ENCODE peak calls at places on chromosome 5, in six cellular contexts. E, Y, A, V, X and C are unnamed samples.

GRCh38 chr5:145941096-145941676 is 4.8 kb downstream of the SH3RF2 start:
- DNase-seq in V (no peak), A (no peak), Y (no peak), X (no peak), E (no peak), C (no peak)

GRCh38 chr5:84218546-84218945 is 166.1 kb downstream of the EDIL3 start:
- DNase-seq in Y (no peak), V (no peak), A (no peak), E (no peak), X (no peak), C (no peak)

GRCh38 chr5:169576181-169576598 is 7.4 kb upstream of the SPDL1 start:
- DNase-seq in X (no peak), E (no peak), Y (peak; percentile 87), A (no peak), V (peak; percentile 56), C (no peak)

GRCh38 chr5:53087596-53087995 is 22.0 kb downstream of the MOCS2 start:
- DNase-seq in V (no peak), X (no peak), Y (no peak), E (no peak), A (no peak), C (no peak)

GRCh38 chr5:156359452-156359851 is 32.5 kb downstream of the SGCD start:
- DNase-seq in V (no peak), E (no peak), X (no peak), Y (peak; percentile 70), A (no peak), C (no peak)

GRCh38 chr5:65696892-65697291 is 25.0 kb downstream of the SGTB start:
- DNase-seq in V (no peak), A (no peak), X (no peak), Y (peak; percentile 6), E (no peak), C (no peak)

GRCh38 chr5:138702166-138702826 is 50.9 kb upstream of the CTNNA1 start:
- DNase-seq in V (no peak), E (no peak), Y (peak; percentile 37), A (no peak), X (no peak), C (no peak)

GRCh38 chr5:72355706-72356299 is 35.6 kb downstream of the PTCD2 start:
- DNase-seq in A (peak; percentile 61), Y (peak; percentile 35), X (no peak), E (no peak), V (no peak), C (peak; percentile 29)

GRCh38 chr5:10801931-10802674 is 41.1 kb upstream of the DAP start:
- DNase-seq in A (peak; percentile 62), Y (peak; percentile 19), V (no peak), X (no peak), E (no peak), C (no peak)

GRCh38 chr5:74016373-74016772 is 390.4 kb downstream of the ARHGEF28 start:
- DNase-seq in V (no peak), A (no peak), E (no peak), Y (no peak), X (no peak), C (no peak)

GRCh38 chr5:170226661-170227060 is 6.1 kb upstream of the C5orf58 start:
- DNase-seq in A (no peak), E (no peak), X (no peak), Y (no peak), V (peak; percentile 36), C (no peak)

GRCh38 chr5:71767661-71768060 is 48.6 kb downstream of the CARTPT start:
- DNase-seq in X (no peak), E (no peak), A (no peak), Y (no peak), V (no peak), C (no peak)

GRCh38 chr5:90740244-90740799 is 181.7 kb downstream of the ADGRV1 start:
- DNase-seq in V (no peak), Y (no peak), A (no peak), X (no peak), E (no peak), C (no peak)

GRCh38 chr5:157459715-157460599 is at the start of gene NIPAL4:
- DNase-seq in E (peak; percentile 12), X (no peak), Y (no peak), V (no peak), A (peak; percentile 55), C (no peak)

GRCh38 chr5:3963662-3964061 is 368.0 kb downstream of the IRX1 start:
- DNase-seq in Y (no peak), V (no peak), X (no peak), A (no peak), E (no peak), C (no peak)

GRCh38 chr5:123582570-123583293 is 70.8 kb downstream of the CSNK1G3 start:
- DNase-seq in V (no peak), A (peak; percentile 8), Y (no peak), E (no peak), X (no peak), C (no peak)

GRCh38 chr5:71778678-71779276 is 59.7 kb downstream of the CARTPT start:
- DNase-seq in A (peak; percentile 61), V (no peak), X (no peak), Y (peak; percentile 52), E (no peak), C (no peak)

GRCh38 chr5:173108914-173109313 is 35.4 kb upstream of the BNIP1 start:
- DNase-seq in V (no peak), E (no peak), Y (no peak), X (no peak), A (no peak), C (no peak)

GRCh38 chr5:172531704-172532026 is 77.3 kb upstream of the SH3PXD2B start:
- DNase-seq in A (no peak), Y (no peak), E (no peak), X (no peak), V (no peak), C (no peak)

GRCh38 chr5:115386657-115387056 is 90.2 kb upstream of the CCDC112 start:
- DNase-seq in Y (no peak), V (no peak), X (no peak), A (no peak), E (no peak), C (no peak)

GRCh38 chr5:135013947-135014570 is 20.0 kb downstream of the PITX1 start:
- DNase-seq in X (no peak), A (no peak), Y (peak; percentile 38), E (peak; percentile 62), V (no peak), C (no peak)

GRCh38 chr5:163978897-163979296 is 473.5 kb downstream of the MAT2B start:
- DNase-seq in X (no peak), E (no peak), Y (no peak), A (peak; percentile 24), V (no peak), C (no peak)

GRCh38 chr5:73998496-73998895 is 372.5 kb downstream of the ARHGEF28 start:
- DNase-seq in E (no peak), V (no peak), A (no peak), X (no peak), Y (no peak), C (no peak)

GRCh38 chr5:141322261-141322660 is 1.7 kb upstream of the TAF7 start:
- DNase-seq in Y (no peak), X (no peak), V (no peak), E (no peak), A (no peak), C (no peak)
- H3K9me3 ChIP-seq in Y (peaks cover 12% of the 10 kb centered on the region), X (peaks cover 33% of the 10 kb centered on the region), V (peaks cover 14% of the 10 kb centered on the region), E (peaks cover 34% of the 10 kb centered on the region), A (peaks cover 26% of the 10 kb centered on the region), C (no peaks in the 10 kb centered on the region)

GRCh38 chr5:154647760-154648143 is 107.4 kb upstream of the LARP1 start:
- DNase-seq in E (no peak), A (no peak), X (no peak), Y (no peak), V (no peak), C (no peak)
- H3K9me3 ChIP-seq in E (no peaks in the 10 kb centered on the region), A (no peaks in the 10 kb centered on the region), X (no peaks in the 10 kb centered on the region), Y (no peaks in the 10 kb centered on the region), V (no peaks in the 10 kb centered on the region), C (no peaks in the 10 kb centered on the region)

DNA sequence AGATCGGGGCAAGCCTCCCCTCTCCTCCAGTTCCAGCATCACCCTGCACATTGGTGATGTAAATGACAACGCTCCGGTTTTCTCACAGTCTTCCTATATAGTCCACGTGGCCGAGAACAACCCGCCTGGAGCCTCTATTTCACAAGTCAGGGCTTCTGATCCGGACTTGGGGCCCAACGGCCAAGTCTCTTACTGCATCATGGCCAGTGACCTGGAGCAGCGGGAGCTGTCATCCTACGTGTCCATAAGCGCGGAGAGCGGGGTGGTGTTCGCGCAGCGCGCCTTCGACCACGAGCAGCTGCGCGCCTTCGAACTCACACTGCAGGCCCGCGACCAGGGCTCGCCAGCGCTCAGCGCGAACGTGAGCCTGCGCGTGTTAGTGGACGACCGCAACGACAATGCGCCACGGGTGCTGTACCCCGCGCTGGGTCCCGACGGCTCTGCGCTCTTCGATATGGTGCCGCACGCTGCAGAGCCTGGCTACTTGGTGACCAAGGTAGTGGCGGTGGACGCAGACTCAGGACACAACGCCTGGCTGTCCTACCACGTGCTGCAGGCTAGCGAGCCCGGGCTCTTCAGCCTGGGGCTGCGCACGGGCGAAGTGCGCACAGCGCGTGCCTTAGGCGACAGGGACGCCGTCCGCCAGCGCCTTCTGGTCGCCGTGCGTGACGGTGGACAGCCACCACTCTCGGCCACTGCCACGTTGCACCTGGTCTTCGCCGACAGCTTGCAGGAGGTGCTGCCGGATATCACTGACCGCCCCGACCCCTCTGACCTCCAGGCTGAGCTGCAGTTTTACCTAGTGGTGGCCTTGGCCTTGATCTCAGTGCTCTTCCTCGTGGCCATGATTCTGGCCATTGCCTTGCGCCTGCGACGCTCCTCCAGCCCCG is 1.9 kb downstream of the PCDHGB4 start:
- DNase-seq in A (no peak), X (no peak), Y (no peak), V (no peak), E (no peak), C (no peak)
- H3K9me3 ChIP-seq in A (peaks cover 45% of the 10 kb centered on the region), X (peaks cover 95% of the 10 kb centered on the region), Y (peaks cover 6% of the 10 kb centered on the region), V (no peaks in the 10 kb centered on the region), E (peaks cover 73% of the 10 kb centered on the region), C (no peaks in the 10 kb centered on the region)

GRCh38 chr5:2391021-2391420 is 360.5 kb downstream of the IRX2 start:
- DNase-seq in V (no peak), E (no peak), A (no peak), Y (no peak), X (no peak), C (no peak)
- H3K9me3 ChIP-seq in V (no peaks in the 10 kb centered on the region), E (no peaks in the 10 kb centered on the region), A (no peaks in the 10 kb centered on the region), Y (no peaks in the 10 kb centered on the region), X (no peaks in the 10 kb centered on the region), C (no peaks in the 10 kb centered on the region)

DNA sequence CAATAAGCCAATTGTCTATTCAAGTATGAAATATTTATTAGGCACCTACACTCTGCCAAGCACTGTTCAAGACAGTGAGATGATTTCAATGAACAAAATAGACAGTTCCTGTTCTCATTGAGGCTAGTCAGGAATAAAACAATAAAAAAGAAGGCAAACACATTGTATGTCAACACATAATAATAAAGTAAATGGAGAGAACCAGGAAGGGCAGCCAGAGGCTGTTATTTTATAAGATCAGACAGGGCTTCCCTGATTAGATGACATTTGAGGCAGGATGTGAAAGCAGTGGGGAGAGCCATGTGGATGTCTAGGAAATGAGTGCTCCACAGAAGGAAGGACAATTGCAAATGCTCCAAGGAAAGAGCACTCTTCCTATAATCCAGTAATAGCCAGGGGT is 2371.1 kb downstream of the MAT2B start:
- DNase-seq in Y (no peak), X (no peak), E (no peak), V (no peak), A (no peak), C (no peak)
- H3K9me3 ChIP-seq in Y (no peaks in the 10 kb centered on the region), X (no peaks in the 10 kb centered on the region), E (no peaks in the 10 kb centered on the region), V (no peaks in the 10 kb centered on the region), A (no peaks in the 10 kb centered on the region), C (no peaks in the 10 kb centered on the region)

GRCh38 chr5:101244621-101245020 is 341.5 kb upstream of the ST8SIA4 start:
- DNase-seq in V (no peak), X (no peak), Y (no peak), E (no peak), A (no peak), C (no peak)
- H3K9me3 ChIP-seq in V (no peaks in the 10 kb centered on the region), X (peaks cover 2% of the 10 kb centered on the region), Y (no peaks in the 10 kb centered on the region), E (no peaks in the 10 kb centered on the region), A (no peaks in the 10 kb centered on the region), C (no peaks in the 10 kb centered on the region)